ENCODE peak calls at places on chromosomes 6 and 20, in five cellular contexts. One of them, this sample, is unnamed.

GRCh38 chr20:48825551-48825885 is 2.3 kb downstream of the PREX1 start:
- DNase-seq in GM12878: no peak
- DNase-seq in SK-N-SH: no peak
- DNase-seq in K562: no peak
- DNase-seq in HepG2: no peak
- DNase-seq in this sample: no peak

GRCh38 chr6:34132486-34133185 is 13.3 kb downstream of the GRM4 start:
- DNase-seq in GM12878: no peak
- DNase-seq in SK-N-SH: no peak
- DNase-seq in K562: peak; percentile 85
- DNase-seq in HepG2: peak; percentile 17
- DNase-seq in this sample: no peak

GRCh38 chr6:30311101-30311500 is 15.6 kb upstream of the TRIM39 start:
- DNase-seq in GM12878: no peak
- DNase-seq in SK-N-SH: no peak
- DNase-seq in K562: peak; percentile 51
- DNase-seq in HepG2: no peak
- DNase-seq in this sample: no peak

GRCh38 chr6:160996316-160996715 is 4.7 kb downstream of the MAP3K4 start:
- DNase-seq in GM12878: no peak
- DNase-seq in SK-N-SH: no peak
- DNase-seq in K562: no peak
- DNase-seq in HepG2: no peak
- DNase-seq in this sample: no peak

GRCh38 chr6:125639621-125640020 is 109.8 kb upstream of the HEY2 start:
- DNase-seq in GM12878: no peak
- DNase-seq in SK-N-SH: no peak
- DNase-seq in K562: no peak
- DNase-seq in HepG2: no peak
- DNase-seq in this sample: no peak

GRCh38 chr6:15395087-15395486 is 149.2 kb downstream of the JARID2 start:
- DNase-seq in GM12878: no peak
- DNase-seq in SK-N-SH: no peak
- DNase-seq in K562: no peak
- DNase-seq in HepG2: no peak
- DNase-seq in this sample: no peak

GRCh38 chr20:21338291-21338690 is 35.2 kb downstream of the XRN2 start:
- DNase-seq in GM12878: no peak
- DNase-seq in SK-N-SH: no peak
- DNase-seq in K562: no peak
- DNase-seq in HepG2: no peak
- DNase-seq in this sample: no peak

GRCh38 chr6:33868143-33868542 is 64.3 kb upstream of the MLN start:
- DNase-seq in GM12878: no peak
- DNase-seq in SK-N-SH: no peak
- DNase-seq in K562: no peak
- DNase-seq in HepG2: no peak
- DNase-seq in this sample: no peak

GRCh38 chr6:75118925-75119515 is 86.8 kb downstream of the COL12A1 start:
- DNase-seq in GM12878: no peak
- DNase-seq in SK-N-SH: no peak
- DNase-seq in K562: no peak
- DNase-seq in HepG2: no peak
- DNase-seq in this sample: no peak

GRCh38 chr6:52106994-52107393 is 19.6 kb upstream of the PKHD1 start:
- DNase-seq in GM12878: no peak
- DNase-seq in SK-N-SH: no peak
- DNase-seq in K562: no peak
- DNase-seq in HepG2: no peak
- DNase-seq in this sample: no peak

GRCh38 chr6:53189554-53189953 is 40.9 kb upstream of the GCM1 start:
- DNase-seq in GM12878: no peak
- DNase-seq in SK-N-SH: no peak
- DNase-seq in K562: no peak
- DNase-seq in HepG2: no peak
- DNase-seq in this sample: no peak

GRCh38 chr6:24251339-24251738 is 106.5 kb downstream of the DCDC2 start:
- DNase-seq in GM12878: no peak
- DNase-seq in SK-N-SH: no peak
- DNase-seq in K562: no peak
- DNase-seq in HepG2: no peak
- DNase-seq in this sample: no peak

GRCh38 chr6:83928286-83928685 is 68.8 kb downstream of the CYB5R4 start:
- DNase-seq in GM12878: peak; percentile 7
- DNase-seq in SK-N-SH: no peak
- DNase-seq in K562: no peak
- DNase-seq in HepG2: no peak
- DNase-seq in this sample: no peak

GRCh38 chr6:29502597-29502996 is 14.8 kb upstream of the MAS1L start:
- DNase-seq in GM12878: no peak
- DNase-seq in SK-N-SH: no peak
- DNase-seq in K562: no peak
- DNase-seq in HepG2: no peak
- DNase-seq in this sample: no peak

GRCh38 chr6:131765081-131765852 is 42.6 kb upstream of the ENPP1 start:
- DNase-seq in GM12878: no peak
- DNase-seq in SK-N-SH: no peak
- DNase-seq in K562: no peak
- DNase-seq in HepG2: peak; percentile 83
- DNase-seq in this sample: no peak
- TF ChIP-seq GABPA in GM12878: no peak
- TF ChIP-seq GABPA in SK-N-SH: no peak
- TF ChIP-seq GABPA in K562: no peak
- TF ChIP-seq GABPA in HepG2: no peak
- TF ChIP-seq GABPA in this sample: no peak

GRCh38 chr20:53896647-53897046 is 173.7 kb downstream of the BCAS1 start:
- DNase-seq in GM12878: no peak
- DNase-seq in SK-N-SH: no peak
- DNase-seq in K562: no peak
- DNase-seq in HepG2: no peak
- DNase-seq in this sample: no peak
- TF ChIP-seq REST in GM12878: no peak
- TF ChIP-seq REST in SK-N-SH: no peak
- TF ChIP-seq REST in K562: no peak
- TF ChIP-seq REST in HepG2: no peak
- TF ChIP-seq REST in this sample: no peak

GRCh38 chr20:46257887-46258286 is 50.4 kb downstream of the CDH22 start:
- DNase-seq in GM12878: no peak
- DNase-seq in SK-N-SH: no peak
- DNase-seq in K562: no peak
- DNase-seq in HepG2: no peak
- DNase-seq in this sample: no peak

GRCh38 chr20:46253391-46253790 is 54.9 kb downstream of the CDH22 start:
- DNase-seq in GM12878: no peak
- DNase-seq in SK-N-SH: peak; percentile 83
- DNase-seq in K562: no peak
- DNase-seq in HepG2: peak; percentile 29
- DNase-seq in this sample: no peak

GRCh38 chr20:46252352-46253091 is 55.8 kb downstream of the CDH22 start:
- DNase-seq in GM12878: no peak
- DNase-seq in SK-N-SH: no peak
- DNase-seq in K562: no peak
- DNase-seq in HepG2: no peak
- DNase-seq in this sample: no peak

GRCh38 chr20:46256293-46256692 is 52.0 kb downstream of the CDH22 start:
- DNase-seq in GM12878: no peak
- DNase-seq in SK-N-SH: no peak
- DNase-seq in K562: no peak
- DNase-seq in HepG2: no peak
- DNase-seq in this sample: no peak

DNA sequence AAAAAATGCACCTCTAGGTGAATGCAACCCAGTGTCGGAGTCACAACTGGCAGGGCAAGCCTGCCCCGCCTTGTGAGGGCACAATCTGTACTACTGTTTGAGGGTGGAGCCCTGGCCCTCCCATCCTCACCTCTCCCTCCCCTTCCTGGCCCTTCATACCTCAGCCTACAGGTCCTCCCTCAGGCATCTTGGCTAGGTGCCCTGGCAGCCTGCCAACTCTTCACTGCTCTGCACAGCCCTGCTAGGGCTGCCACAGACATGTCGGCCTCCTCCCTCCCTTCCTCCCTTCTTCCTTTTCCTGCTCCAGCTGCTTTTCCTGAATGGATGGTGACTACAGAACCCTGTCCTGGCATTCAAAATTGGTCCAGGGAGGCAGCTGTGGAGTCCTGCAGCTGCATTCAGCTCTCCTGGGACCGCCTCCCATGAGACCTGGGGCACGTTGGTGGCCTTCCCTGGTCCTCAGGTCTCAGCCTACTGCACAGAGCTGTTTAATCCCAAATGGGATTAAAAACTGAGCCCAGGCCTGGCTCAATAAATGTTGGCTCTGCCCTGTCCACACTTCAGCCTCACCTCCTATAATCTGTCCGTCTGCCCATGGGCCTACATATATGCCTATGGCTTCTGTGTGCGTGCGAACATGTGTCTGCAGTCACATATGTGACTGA is 52.7 kb downstream of the CDH22 start:
- DNase-seq in GM12878: no peak
- DNase-seq in SK-N-SH: peak; percentile 68
- DNase-seq in K562: peak; percentile 45
- DNase-seq in HepG2: peak; percentile 64
- DNase-seq in this sample: peak; percentile 3
- TF ChIP-seq GABPA in GM12878: no peak
- TF ChIP-seq GABPA in SK-N-SH: no peak
- TF ChIP-seq GABPA in K562: no peak
- TF ChIP-seq GABPA in HepG2: no peak
- TF ChIP-seq GABPA in this sample: no peak

GRCh38 chr20:13140775-13141174 is 80.3 kb upstream of the ISM1 start:
- DNase-seq in GM12878: no peak
- DNase-seq in SK-N-SH: no peak
- DNase-seq in K562: no peak
- DNase-seq in HepG2: no peak
- DNase-seq in this sample: no peak
- TF ChIP-seq REST in GM12878: no peak
- TF ChIP-seq REST in SK-N-SH: no peak
- TF ChIP-seq REST in K562: no peak
- TF ChIP-seq REST in HepG2: no peak
- TF ChIP-seq REST in this sample: no peak

GRCh38 chr20:3577366-3577765 is 85.8 kb downstream of the GFRA4 start:
- DNase-seq in GM12878: no peak
- DNase-seq in SK-N-SH: no peak
- DNase-seq in K562: no peak
- DNase-seq in HepG2: no peak
- DNase-seq in this sample: no peak

GRCh38 chr20:3583765-3584164 is 79.4 kb downstream of the GFRA4 start:
- DNase-seq in GM12878: no peak
- DNase-seq in SK-N-SH: no peak
- DNase-seq in K562: no peak
- DNase-seq in HepG2: no peak
- DNase-seq in this sample: no peak

GRCh38 chr20:3576363-3576762 is 86.8 kb downstream of the GFRA4 start:
- DNase-seq in GM12878: no peak
- DNase-seq in SK-N-SH: no peak
- DNase-seq in K562: no peak
- DNase-seq in HepG2: no peak
- DNase-seq in this sample: no peak

GRCh38 chr20:3586111-3586510 is 77.1 kb downstream of the GFRA4 start:
- DNase-seq in GM12878: no peak
- DNase-seq in SK-N-SH: no peak
- DNase-seq in K562: no peak
- DNase-seq in HepG2: no peak
- DNase-seq in this sample: no peak

GRCh38 chr20:3580412-3580811 is 82.8 kb downstream of the GFRA4 start:
- DNase-seq in GM12878: no peak
- DNase-seq in SK-N-SH: no peak
- DNase-seq in K562: no peak
- DNase-seq in HepG2: no peak
- DNase-seq in this sample: no peak
- TF ChIP-seq GABPA in GM12878: no peak
- TF ChIP-seq GABPA in SK-N-SH: no peak
- TF ChIP-seq GABPA in K562: no peak
- TF ChIP-seq GABPA in HepG2: no peak
- TF ChIP-seq GABPA in this sample: no peak

GRCh38 chr20:57087705-57088104 is 178.7 kb downstream of the BMP7 start:
- DNase-seq in GM12878: no peak
- DNase-seq in SK-N-SH: no peak
- DNase-seq in K562: no peak
- DNase-seq in HepG2: no peak
- DNase-seq in this sample: no peak

GRCh38 chr20:57091748-57092111 is 174.7 kb downstream of the BMP7 start:
- DNase-seq in GM12878: no peak
- DNase-seq in SK-N-SH: no peak
- DNase-seq in K562: no peak
- DNase-seq in HepG2: no peak
- DNase-seq in this sample: no peak

GRCh38 chr20:57090590-57091560 is 175.6 kb downstream of the BMP7 start:
- DNase-seq in GM12878: no peak
- DNase-seq in SK-N-SH: no peak
- DNase-seq in K562: no peak
- DNase-seq in HepG2: no peak
- DNase-seq in this sample: no peak

GRCh38 chr20:57088436-57088835 is 178.0 kb downstream of the BMP7 start:
- DNase-seq in GM12878: no peak
- DNase-seq in SK-N-SH: no peak
- DNase-seq in K562: no peak
- DNase-seq in HepG2: no peak
- DNase-seq in this sample: no peak

GRCh38 chr20:57089701-57090144 is 176.7 kb downstream of the BMP7 start:
- DNase-seq in GM12878: no peak
- DNase-seq in SK-N-SH: peak; percentile 92
- DNase-seq in K562: peak; percentile 79
- DNase-seq in HepG2: peak; percentile 63
- DNase-seq in this sample: peak; percentile 68
- TF ChIP-seq REST in GM12878: no peak
- TF ChIP-seq REST in SK-N-SH: no peak
- TF ChIP-seq REST in K562: no peak
- TF ChIP-seq REST in HepG2: no peak
- TF ChIP-seq REST in this sample: no peak

GRCh38 chr6:114659513-114659912 is 316.7 kb upstream of the HS3ST5 start:
- DNase-seq in GM12878: no peak
- DNase-seq in SK-N-SH: no peak
- DNase-seq in K562: no peak
- DNase-seq in HepG2: no peak
- DNase-seq in this sample: no peak
- TF ChIP-seq GABPA in GM12878: no peak
- TF ChIP-seq GABPA in SK-N-SH: no peak
- TF ChIP-seq GABPA in K562: no peak
- TF ChIP-seq GABPA in HepG2: no peak
- TF ChIP-seq GABPA in this sample: no peak

GRCh38 chr6:90103056-90103793 is 193.4 kb downstream of the BACH2 start:
- DNase-seq in GM12878: peak; percentile 65
- DNase-seq in SK-N-SH: no peak
- DNase-seq in K562: no peak
- DNase-seq in HepG2: peak; percentile 43
- DNase-seq in this sample: no peak
- TF ChIP-seq REST in GM12878: no peak
- TF ChIP-seq REST in SK-N-SH: no peak
- TF ChIP-seq REST in K562: no peak
- TF ChIP-seq REST in HepG2: no peak
- TF ChIP-seq REST in this sample: no peak

This sample was measured in HL-60.